ENCODE peak calls at places on chromosomes 12 and 14, in eight cellular contexts. One of them, this sample, is unnamed.

GRCh38 chr12:90021729-90022249 is 313.2 kb upstream of the ATP2B1 start:
- DNase-seq in heart right ventricle: no peak
- DNase-seq in B cell: no peak
- DNase-seq in cardiac fibroblast: no peak
- DNase-seq in fibroblast of pulmonary artery: no peak
- DNase-seq in astrocyte: no peak
- DNase-seq in heart left ventricle: no peak
- DNase-seq in GM20000: no peak
- DNase-seq in this sample: no peak

GRCh38 chr12:14403711-14404164 is 38.3 kb downstream of the ATF7IP start:
- DNase-seq in B cell: peak; percentile 50
- DNase-seq in fibroblast of pulmonary artery: peak; percentile 89
- DNase-seq in heart right ventricle: peak; percentile 71
- DNase-seq in GM20000: peak; percentile 34
- DNase-seq in heart left ventricle: peak; percentile 33
- DNase-seq in astrocyte: peak; percentile 86
- DNase-seq in cardiac fibroblast: peak; percentile 94
- DNase-seq in this sample: no peak

GRCh38 chr14:64038857-64039542 is 186.2 kb downstream of the SYNE2 start:
- DNase-seq in GM20000: no peak
- DNase-seq in heart left ventricle: no peak
- DNase-seq in fibroblast of pulmonary artery: peak; percentile 16
- DNase-seq in heart right ventricle: no peak
- DNase-seq in astrocyte: no peak
- DNase-seq in B cell: no peak
- DNase-seq in cardiac fibroblast: peak; percentile 28
- DNase-seq in this sample: no peak

GRCh38 chr12:90922068-90922743 is 32.8 kb downstream of the CCER1 start:
- DNase-seq in astrocyte: peak; percentile 67
- DNase-seq in heart left ventricle: no peak
- DNase-seq in B cell: no peak
- DNase-seq in heart right ventricle: no peak
- DNase-seq in GM20000: no peak
- DNase-seq in cardiac fibroblast: peak; percentile 51
- DNase-seq in fibroblast of pulmonary artery: peak; percentile 69
- DNase-seq in this sample: no peak

GRCh38 chr14:102238131-102238530 is 66.8 kb downstream of the MOK start:
- DNase-seq in fibroblast of pulmonary artery: no peak
- DNase-seq in B cell: no peak
- DNase-seq in astrocyte: no peak
- DNase-seq in cardiac fibroblast: no peak
- DNase-seq in heart right ventricle: no peak
- DNase-seq in GM20000: no peak
- DNase-seq in heart left ventricle: no peak
- DNase-seq in this sample: no peak

GRCh38 chr12:91732086-91732485 is 413.6 kb downstream of the BTG1 start:
- DNase-seq in heart left ventricle: no peak
- DNase-seq in cardiac fibroblast: no peak
- DNase-seq in fibroblast of pulmonary artery: no peak
- DNase-seq in GM20000: no peak
- DNase-seq in astrocyte: peak; percentile 84
- DNase-seq in B cell: no peak
- DNase-seq in heart right ventricle: no peak
- DNase-seq in this sample: no peak

GRCh38 chr14:35386673-35387125 is 17.9 kb downstream of the NFKBIA start:
- DNase-seq in B cell: no peak
- DNase-seq in heart left ventricle: peak; percentile 54
- DNase-seq in astrocyte: no peak
- DNase-seq in fibroblast of pulmonary artery: no peak
- DNase-seq in GM20000: no peak
- DNase-seq in cardiac fibroblast: no peak
- DNase-seq in heart right ventricle: peak; percentile 54
- DNase-seq in this sample: no peak

GRCh38 chr12:21296751-21297406 is 37.8 kb downstream of the SLCO1A2 start:
- DNase-seq in heart right ventricle: no peak
- DNase-seq in GM20000: peak; percentile 10
- DNase-seq in cardiac fibroblast: peak; percentile 25
- DNase-seq in astrocyte: peak; percentile 1
- DNase-seq in fibroblast of pulmonary artery: peak; percentile 38
- DNase-seq in B cell: peak; percentile 8
- DNase-seq in heart left ventricle: no peak
- DNase-seq in this sample: no peak

GRCh38 chr14:73612339-73613045 is at the start of gene ACOT6:
- DNase-seq in heart right ventricle: peak; percentile 62
- DNase-seq in GM20000: peak; percentile 86
- DNase-seq in fibroblast of pulmonary artery: peak; percentile 69
- DNase-seq in cardiac fibroblast: peak; percentile 74
- DNase-seq in B cell: peak; percentile 76
- DNase-seq in heart left ventricle: peak; percentile 73
- DNase-seq in astrocyte: peak; percentile 69
- DNase-seq in this sample: peak; percentile 68

GRCh38 chr12:45989277-45989856 is 1.0 kb downstream of the SCAF11 start:
- DNase-seq in GM20000: no peak
- DNase-seq in astrocyte: peak; percentile 27
- DNase-seq in B cell: peak; percentile 73
- DNase-seq in heart left ventricle: no peak
- DNase-seq in fibroblast of pulmonary artery: peak; percentile 41
- DNase-seq in cardiac fibroblast: no peak
- DNase-seq in heart right ventricle: no peak
- DNase-seq in this sample: no peak

GRCh38 chr12:88854260-88854659 is 274.0 kb upstream of the KITLG start:
- DNase-seq in cardiac fibroblast: peak; percentile 46
- DNase-seq in heart left ventricle: no peak
- DNase-seq in B cell: no peak
- DNase-seq in fibroblast of pulmonary artery: peak; percentile 69
- DNase-seq in GM20000: no peak
- DNase-seq in heart right ventricle: no peak
- DNase-seq in astrocyte: peak; percentile 90
- DNase-seq in this sample: no peak

GRCh38 chr12:52005903-52006703 is 643 bp upstream of the TAMALIN start:
- DNase-seq in heart right ventricle: peak; percentile 52
- DNase-seq in cardiac fibroblast: no peak
- DNase-seq in B cell: peak; percentile 90
- DNase-seq in astrocyte: no peak
- DNase-seq in heart left ventricle: peak; percentile 65
- DNase-seq in fibroblast of pulmonary artery: no peak
- DNase-seq in GM20000: peak; percentile 87
- DNase-seq in this sample: peak; percentile 68

GRCh38 chr12:64385468-64385867 is 5.1 kb downstream of the C12orf56 start:
- DNase-seq in cardiac fibroblast: no peak
- DNase-seq in astrocyte: peak; percentile 46
- DNase-seq in fibroblast of pulmonary artery: no peak
- DNase-seq in heart left ventricle: no peak
- DNase-seq in GM20000: no peak
- DNase-seq in B cell: no peak
- DNase-seq in heart right ventricle: no peak
- DNase-seq in this sample: no peak

GRCh38 chr12:91113621-91114020 is 2.3 kb upstream of the LUM start:
- DNase-seq in B cell: no peak
- DNase-seq in fibroblast of pulmonary artery: no peak
- DNase-seq in astrocyte: no peak
- DNase-seq in heart left ventricle: no peak
- DNase-seq in GM20000: no peak
- DNase-seq in heart right ventricle: no peak
- DNase-seq in cardiac fibroblast: no peak
- DNase-seq in this sample: no peak

GRCh38 chr12:15534322-15534721 is 212.0 kb downstream of the PTPRO start:
- DNase-seq in cardiac fibroblast: peak; percentile 26
- DNase-seq in fibroblast of pulmonary artery: no peak
- DNase-seq in astrocyte: no peak
- DNase-seq in B cell: peak; percentile 51
- DNase-seq in heart left ventricle: no peak
- DNase-seq in heart right ventricle: no peak
- DNase-seq in GM20000: no peak
- DNase-seq in this sample: no peak

GRCh38 chr12:107320929-107321618 is 227.7 kb upstream of the CRY1 start:
- DNase-seq in cardiac fibroblast: no peak
- DNase-seq in heart right ventricle: no peak
- DNase-seq in B cell: peak; percentile 26
- DNase-seq in heart left ventricle: no peak
- DNase-seq in astrocyte: peak; percentile 59
- DNase-seq in GM20000: no peak
- DNase-seq in fibroblast of pulmonary artery: peak; percentile 18
- DNase-seq in this sample: peak; percentile 41

GRCh38 chr12:99135376-99135775 is 490.3 kb downstream of the APAF1 start:
- DNase-seq in B cell: no peak
- DNase-seq in astrocyte: no peak
- DNase-seq in heart left ventricle: no peak
- DNase-seq in GM20000: no peak
- DNase-seq in fibroblast of pulmonary artery: no peak
- DNase-seq in cardiac fibroblast: no peak
- DNase-seq in heart right ventricle: no peak
- DNase-seq in this sample: no peak

GRCh38 chr14:92074555-92074954 is 31.8 kb downstream of the ATXN3 start:
- DNase-seq in B cell: no peak
- DNase-seq in astrocyte: no peak
- DNase-seq in cardiac fibroblast: peak; percentile 5
- DNase-seq in GM20000: no peak
- DNase-seq in heart right ventricle: no peak
- DNase-seq in fibroblast of pulmonary artery: peak; percentile 8
- DNase-seq in heart left ventricle: no peak
- DNase-seq in this sample: no peak

GRCh38 chr12:2345902-2346301 is 293.1 kb downstream of the CACNA1C start:
- DNase-seq in B cell: no peak
- DNase-seq in heart left ventricle: peak; percentile 12
- DNase-seq in fibroblast of pulmonary artery: no peak
- DNase-seq in cardiac fibroblast: no peak
- DNase-seq in heart right ventricle: no peak
- DNase-seq in GM20000: no peak
- DNase-seq in astrocyte: no peak
- DNase-seq in this sample: no peak

GRCh38 chr12:2347844-2348476 is 295.2 kb downstream of the CACNA1C start:
- DNase-seq in fibroblast of pulmonary artery: no peak
- DNase-seq in heart left ventricle: no peak
- DNase-seq in heart right ventricle: no peak
- DNase-seq in GM20000: no peak
- DNase-seq in astrocyte: no peak
- DNase-seq in cardiac fibroblast: no peak
- DNase-seq in B cell: no peak
- DNase-seq in this sample: no peak

GRCh38 chr12:2348477-2348852 is 295.7 kb downstream of the CACNA1C start:
- DNase-seq in fibroblast of pulmonary artery: no peak
- DNase-seq in heart left ventricle: no peak
- DNase-seq in heart right ventricle: no peak
- DNase-seq in B cell: no peak
- DNase-seq in GM20000: no peak
- DNase-seq in cardiac fibroblast: no peak
- DNase-seq in astrocyte: no peak
- DNase-seq in this sample: no peak

GRCh38 chr12:2346405-2346804 is 293.6 kb downstream of the CACNA1C start:
- DNase-seq in astrocyte: no peak
- DNase-seq in B cell: no peak
- DNase-seq in heart left ventricle: peak; percentile 15
- DNase-seq in cardiac fibroblast: no peak
- DNase-seq in heart right ventricle: no peak
- DNase-seq in GM20000: no peak
- DNase-seq in fibroblast of pulmonary artery: no peak
- DNase-seq in this sample: no peak

GRCh38 chr12:2347137-2347843 is 294.5 kb downstream of the CACNA1C start:
- DNase-seq in heart right ventricle: no peak
- DNase-seq in fibroblast of pulmonary artery: no peak
- DNase-seq in cardiac fibroblast: no peak
- DNase-seq in heart left ventricle: no peak
- DNase-seq in B cell: no peak
- DNase-seq in astrocyte: no peak
- DNase-seq in GM20000: no peak
- DNase-seq in this sample: no peak
- TF ChIP-seq CTCF in heart right ventricle: no peak
- TF ChIP-seq CTCF in fibroblast of pulmonary artery: no peak
- TF ChIP-seq CTCF in cardiac fibroblast: no peak
- TF ChIP-seq CTCF in heart left ventricle: no peak
- TF ChIP-seq CTCF in B cell: no peak
- TF ChIP-seq CTCF in astrocyte: no peak
- TF ChIP-seq CTCF in GM20000: no peak
- TF ChIP-seq CTCF in this sample: no peak

GRCh38 chr14:52729925-52730707 is at the start of gene STYX:
- DNase-seq in heart right ventricle: peak; percentile 99
- DNase-seq in cardiac fibroblast: peak; percentile 99
- DNase-seq in heart left ventricle: peak; percentile 98
- DNase-seq in B cell: peak; percentile 99
- DNase-seq in astrocyte: peak; percentile 93
- DNase-seq in fibroblast of pulmonary artery: peak; percentile 98
- DNase-seq in GM20000: peak; percentile 92
- DNase-seq in this sample: peak; percentile 96
- TF ChIP-seq CTCF in heart right ventricle: peak; percentile 32
- TF ChIP-seq CTCF in cardiac fibroblast: no peak
- TF ChIP-seq CTCF in heart left ventricle: no peak
- TF ChIP-seq CTCF in B cell: no peak
- TF ChIP-seq CTCF in astrocyte: no peak
- TF ChIP-seq CTCF in fibroblast of pulmonary artery: no peak
- TF ChIP-seq CTCF in GM20000: no peak
- TF ChIP-seq CTCF in this sample: no peak

GRCh38 chr14:75453817-75454434 is 26.1 kb downstream of the JDP2 start:
- DNase-seq in heart left ventricle: no peak
- DNase-seq in fibroblast of pulmonary artery: no peak
- DNase-seq in B cell: peak; percentile 58
- DNase-seq in astrocyte: no peak
- DNase-seq in cardiac fibroblast: no peak
- DNase-seq in GM20000: peak; percentile 79
- DNase-seq in heart right ventricle: no peak
- DNase-seq in this sample: no peak
- TF ChIP-seq CTCF in heart left ventricle: no peak
- TF ChIP-seq CTCF in fibroblast of pulmonary artery: no peak
- TF ChIP-seq CTCF in B cell: peak; percentile 28
- TF ChIP-seq CTCF in astrocyte: no peak
- TF ChIP-seq CTCF in cardiac fibroblast: no peak
- TF ChIP-seq CTCF in GM20000: peak; percentile 58
- TF ChIP-seq CTCF in heart right ventricle: no peak
- TF ChIP-seq CTCF in this sample: no peak

GRCh38 chr12:87266305-87266704 is 762.9 kb downstream of the C12orf50 start:
- DNase-seq in heart right ventricle: no peak
- DNase-seq in cardiac fibroblast: no peak
- DNase-seq in astrocyte: no peak
- DNase-seq in fibroblast of pulmonary artery: no peak
- DNase-seq in B cell: no peak
- DNase-seq in heart left ventricle: no peak
- DNase-seq in GM20000: no peak
- DNase-seq in this sample: no peak
- TF ChIP-seq CTCF in heart right ventricle: no peak
- TF ChIP-seq CTCF in cardiac fibroblast: no peak
- TF ChIP-seq CTCF in astrocyte: no peak
- TF ChIP-seq CTCF in fibroblast of pulmonary artery: peak; percentile 12
- TF ChIP-seq CTCF in B cell: no peak
- TF ChIP-seq CTCF in heart left ventricle: no peak
- TF ChIP-seq CTCF in GM20000: no peak
- TF ChIP-seq CTCF in this sample: no peak

GRCh38 chr12:4277205-4277543 is 3.6 kb downstream of the CCND2 start:
- DNase-seq in astrocyte: no peak
- DNase-seq in cardiac fibroblast: no peak
- DNase-seq in heart right ventricle: no peak
- DNase-seq in heart left ventricle: no peak
- DNase-seq in B cell: no peak
- DNase-seq in GM20000: no peak
- DNase-seq in fibroblast of pulmonary artery: no peak
- DNase-seq in this sample: no peak
- TF ChIP-seq CTCF in astrocyte: no peak
- TF ChIP-seq CTCF in cardiac fibroblast: no peak
- TF ChIP-seq CTCF in heart right ventricle: peak; percentile 19
- TF ChIP-seq CTCF in heart left ventricle: no peak
- TF ChIP-seq CTCF in B cell: peak; percentile 36
- TF ChIP-seq CTCF in GM20000: no peak
- TF ChIP-seq CTCF in fibroblast of pulmonary artery: no peak
- TF ChIP-seq CTCF in this sample: peak; percentile 33

GRCh38 chr14:104799657-104800599 is 973 bp upstream of the ZBTB42 start:
- DNase-seq in B cell: peak; percentile 93
- DNase-seq in astrocyte: peak; percentile 57
- DNase-seq in heart left ventricle: peak; percentile 93
- DNase-seq in fibroblast of pulmonary artery: peak; percentile 73
- DNase-seq in heart right ventricle: peak; percentile 90
- DNase-seq in GM20000: peak; percentile 98
- DNase-seq in cardiac fibroblast: peak; percentile 84
- DNase-seq in this sample: peak; percentile 73
- TF ChIP-seq CTCF in B cell: peak; percentile 40
- TF ChIP-seq CTCF in astrocyte: no peak
- TF ChIP-seq CTCF in heart left ventricle: peak; percentile 43
- TF ChIP-seq CTCF in fibroblast of pulmonary artery: peak; percentile 26
- TF ChIP-seq CTCF in heart right ventricle: peak; percentile 47
- TF ChIP-seq CTCF in GM20000: no peak
- TF ChIP-seq CTCF in cardiac fibroblast: peak; percentile 9
- TF ChIP-seq CTCF in this sample: peak; percentile 39